ENCODE peak calls at places on chromosomes 16 and 17, in eight cellular contexts. T is fibroblast of mammary gland, B is body of pancreas, I is ascending aorta, U is T-cell, X is NCI-H1436, D is RCC 7860, K is choroid plexus epithelial cell. V is an unnamed sample.

GRCh38 chr17:80152057-80152831 is 5.3 kb upstream of the EIF4A3 start:
- DNase-seq in T (peak; percentile 89), B (no peak), I (no peak), U (no peak), X (no peak), D (no peak), K (peak; percentile 96), V (no peak)

GRCh38 chr17:29949708-29950107 is 8.3 kb downstream of the EFCAB5 start:
- DNase-seq in T (no peak), B (no peak), I (no peak), U (no peak), X (peak; percentile 55), D (no peak), K (no peak), V (no peak)

GRCh38 chr16:67177743-67178699 is 5.7 kb downstream of the MATCAP1 start:
- DNase-seq in T (peak; percentile 51), B (peak; percentile 92), I (no peak), U (peak; percentile 46), X (peak; percentile 83), D (no peak), K (peak; percentile 73), V (no peak)

GRCh38 chr16:80569440-80570105 is 28.8 kb downstream of the DYNLRB2 start:
- DNase-seq in T (peak; percentile 32), B (no peak), I (no peak), U (peak; percentile 21), X (no peak), D (peak; percentile 39), K (peak; percentile 54), V (peak; percentile 58)

GRCh38 chr17:7894866-7895265 is 6.3 kb downstream of the CHD3 start:
- DNase-seq in T (no peak), B (peak; percentile 6), I (no peak), U (no peak), X (no peak), D (no peak), K (no peak), V (no peak)

GRCh38 chr16:270381-271255 is 5.1 kb downstream of the RGS11 start:
- DNase-seq in T (no peak), B (no peak), I (no peak), U (no peak), X (no peak), D (no peak), K (no peak), V (no peak)

GRCh38 chr17:43125967-43126910 is 1.1 kb upstream of the BRCA1 start:
- DNase-seq in T (peak; percentile 1), B (no peak), I (no peak), U (no peak), X (no peak), D (no peak), K (no peak), V (peak; percentile 6)

GRCh38 chr16:23821875-23822688 is 13.7 kb upstream of the PRKCB start:
- DNase-seq in T (no peak), B (no peak), I (no peak), U (no peak), X (no peak), D (no peak), K (no peak), V (no peak)

GRCh38 chr17:11298401-11298800 is 57.4 kb downstream of the SHISA6 start:
- DNase-seq in T (no peak), B (no peak), I (no peak), U (no peak), X (no peak), D (no peak), K (no peak), V (no peak)

GRCh38 chr16:77998350-77999023 is 23.9 kb upstream of the CLEC3A start:
- DNase-seq in T (no peak), B (no peak), I (no peak), U (no peak), X (no peak), D (no peak), K (no peak), V (no peak)

GRCh38 chr16:82031116-82032084 is 3.7 kb upstream of the HSD17B2 start:
- DNase-seq in T (peak; percentile 55), B (no peak), I (no peak), U (no peak), X (no peak), D (peak; percentile 34), K (peak; percentile 86), V (peak; percentile 26)

V was measured in MG63.